ENCODE peak calls at places on chromosomes 1 and 21, in seven cellular contexts. Y, Q, H, E, J, W and B are unnamed samples.

GRCh38 chr1:20430355-20431290 is 55.4 kb downstream of the CAMK2N1 start:
- DNase-seq in H (no peak), Q (no peak), J (no peak), W (no peak), Y (no peak), E (no peak), B (no peak)

GRCh38 chr21:45386336-45386727 is 18.6 kb upstream of the COL18A1 start:
- DNase-seq in H (no peak), E (no peak), W (no peak), Y (no peak), J (no peak), Q (peak), B (no peak)

GRCh38 chr1:34470406-34470805 is 284.4 kb upstream of the GJB5 start:
- DNase-seq in Y (no peak), Q (no peak), W (no peak), J (no peak), E (no peak), H (peak), B (no peak)

GRCh38 chr1:31133368-31133767 is 67.9 kb upstream of the PUM1 start:
- DNase-seq in H (no peak), J (no peak), W (no peak), Q (no peak), E (no peak), Y (no peak), B (no peak)

GRCh38 chr1:241637604-241638003 is 2.6 kb downstream of the CHML start:
- DNase-seq in J (no peak), Y (no peak), W (no peak), E (no peak), H (no peak), Q (no peak), B (no peak)

GRCh38 chr1:110348771-110349170 is 9.6 kb downstream of the RBM15 start:
- DNase-seq in J (no peak), W (no peak), E (no peak), Q (no peak), H (no peak), Y (no peak), B (no peak)

GRCh38 chr1:248807067-248807737 is 18.5 kb downstream of the SH3BP5L start:
- DNase-seq in Q (no peak), E (peak), Y (peak), H (no peak), J (no peak), W (no peak), B (no peak)

GRCh38 chr1:215132156-215132555 is 49.6 kb downstream of the KCNK2 start:
- DNase-seq in E (peak), H (no peak), Y (no peak), Q (no peak), W (no peak), J (no peak), B (no peak)

GRCh38 chr1:112881742-112882127 is 74.3 kb downstream of the SLC16A1 start:
- DNase-seq in W (no peak), Y (no peak), Q (no peak), E (no peak), J (peak), H (no peak), B (no peak)

GRCh38 chr1:26306290-26307221 is at the start of gene UBXN11:
- DNase-seq in E (peak), H (peak), Y (peak), W (peak), Q (peak), J (peak), B (peak)

GRCh38 chr1:177219458-177220390 is 49.0 kb downstream of the BRINP2 start:
- DNase-seq in W (no peak), Q (no peak), H (no peak), J (no peak), E (no peak), Y (no peak), B (no peak)

GRCh38 chr1:97144527-97144926 is 422.9 kb downstream of the PTBP2 start:
- DNase-seq in Q (no peak), H (no peak), E (peak), Y (no peak), W (no peak), J (no peak), B (no peak)

GRCh38 chr1:195026792-195027191 is 1581.4 kb downstream of the KCNT2 start:
- DNase-seq in E (no peak), W (no peak), H (no peak), J (no peak), Q (no peak), Y (no peak), B (no peak)

GRCh38 chr1:8382051-8382505 is 64.2 kb downstream of the SLC45A1 start:
- DNase-seq in Q (no peak), W (no peak), J (no peak), H (no peak), Y (peak), E (no peak), B (no peak)

GRCh38 chr1:87410771-87411170 is 82.1 kb downstream of the LMO4 start:
- DNase-seq in Y (peak), E (peak), J (no peak), W (no peak), Q (no peak), H (no peak), B (no peak)

GRCh38 chr1:31327381-31327780 is 30.5 kb downstream of the ZCCHC17 start:
- DNase-seq in H (no peak), Q (no peak), Y (no peak), E (peak), W (peak), J (no peak), B (no peak)

GRCh38 chr1:93620841-93621210 is 60.8 kb downstream of the BCAR3 start:
- DNase-seq in J (no peak), Y (no peak), E (peak), H (no peak), Q (no peak), W (no peak), B (no peak)

GRCh38 chr1:112735752-112736151 is 20.6 kb upstream of the PPM1J start:
- DNase-seq in H (no peak), E (peak), W (peak), J (no peak), Y (no peak), Q (no peak), B (no peak)

GRCh38 chr21:29928537-29928936 is 11.3 kb downstream of the GRIK1 start:
- DNase-seq in J (no peak), E (no peak), H (no peak), Q (no peak), W (no peak), Y (no peak), B (no peak)

GRCh38 chr21:18222346-18222745 is 22.3 kb upstream of the CHODL start:
- DNase-seq in Q (no peak), W (no peak), H (no peak), Y (no peak), J (no peak), E (no peak), B (no peak)

GRCh38 chr21:18661842-18662241 is 258.3 kb upstream of the TMPRSS15 start:
- DNase-seq in W (no peak), Y (no peak), E (no peak), Q (no peak), J (no peak), H (no peak), B (no peak)

GRCh38 chr1:69312055-69312732 is 255.5 kb upstream of the LRRC7 start:
- DNase-seq in J (no peak), E (no peak), W (no peak), H (no peak), Y (no peak), Q (no peak), B (no peak)

GRCh38 chr21:27366846-27367245 is 400.0 kb upstream of the ADAMTS5 start:
- DNase-seq in H (no peak), E (no peak), J (no peak), Q (no peak), Y (no peak), W (no peak), B (no peak)

GRCh38 chr21:27363719-27364479 is 397.0 kb upstream of the ADAMTS5 start:
- DNase-seq in E (peak), Q (no peak), Y (no peak), H (no peak), J (no peak), W (no peak), B (no peak)

GRCh38 chr21:27359141-27359540 is 392.3 kb upstream of the ADAMTS5 start:
- DNase-seq in E (peak), W (peak), J (no peak), H (no peak), Y (no peak), Q (no peak), B (no peak)

GRCh38 chr21:27365394-27365793 is 398.5 kb upstream of the ADAMTS5 start:
- DNase-seq in Y (no peak), E (peak), H (no peak), W (no peak), J (no peak), Q (no peak), B (no peak)

DNA sequence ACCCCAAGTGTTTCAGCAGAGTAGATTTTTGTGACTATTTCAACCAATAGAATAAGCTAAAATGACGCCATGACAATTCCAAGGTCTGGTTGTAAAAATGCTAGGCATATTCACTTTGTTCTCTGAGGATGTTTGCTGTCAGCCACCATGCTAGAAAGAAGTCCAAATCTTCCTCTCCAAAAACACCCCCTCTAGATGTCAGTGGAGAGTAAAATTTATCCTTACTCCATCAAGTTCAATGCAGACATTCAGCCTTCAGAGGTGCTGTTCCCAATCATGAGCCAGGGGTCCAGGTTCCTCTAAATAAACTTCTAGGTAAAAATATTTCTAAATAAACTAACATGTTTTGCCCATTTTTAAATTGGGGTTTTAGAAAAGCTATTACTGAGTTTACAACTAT is 395.4 kb upstream of the ADAMTS5 start:
- DNase-seq in H (no peak), Y (no peak), W (no peak), E (no peak), J (no peak), Q (no peak), B (no peak)
- TF ChIP-seq CTCF in H (no peak), Y (peak), W (peak), E (peak), J (no peak), Q (peak), B (peak)

GRCh38 chr21:43889055-43889454 is 24.0 kb downstream of the AGPAT3 start:
- DNase-seq in H (no peak), Q (no peak), J (no peak), W (no peak), Y (no peak), E (no peak), B (no peak)
- H3K4me3 ChIP-seq in H (no peak), Q (no peak), J (no peak), W (no peak), Y (no peak), E (no peak), B (no peak)

GRCh38 chr1:70745199-70745598 is 302.4 kb downstream of the PTGER3 start:
- DNase-seq in E (no peak), W (no peak), Y (no peak), Q (no peak), J (no peak), H (no peak), B (no peak)
- TF ChIP-seq CTCF in E (peak), W (peak), Y (no peak), Q (no peak), J (no peak), H (no peak), B (peak)

DNA sequence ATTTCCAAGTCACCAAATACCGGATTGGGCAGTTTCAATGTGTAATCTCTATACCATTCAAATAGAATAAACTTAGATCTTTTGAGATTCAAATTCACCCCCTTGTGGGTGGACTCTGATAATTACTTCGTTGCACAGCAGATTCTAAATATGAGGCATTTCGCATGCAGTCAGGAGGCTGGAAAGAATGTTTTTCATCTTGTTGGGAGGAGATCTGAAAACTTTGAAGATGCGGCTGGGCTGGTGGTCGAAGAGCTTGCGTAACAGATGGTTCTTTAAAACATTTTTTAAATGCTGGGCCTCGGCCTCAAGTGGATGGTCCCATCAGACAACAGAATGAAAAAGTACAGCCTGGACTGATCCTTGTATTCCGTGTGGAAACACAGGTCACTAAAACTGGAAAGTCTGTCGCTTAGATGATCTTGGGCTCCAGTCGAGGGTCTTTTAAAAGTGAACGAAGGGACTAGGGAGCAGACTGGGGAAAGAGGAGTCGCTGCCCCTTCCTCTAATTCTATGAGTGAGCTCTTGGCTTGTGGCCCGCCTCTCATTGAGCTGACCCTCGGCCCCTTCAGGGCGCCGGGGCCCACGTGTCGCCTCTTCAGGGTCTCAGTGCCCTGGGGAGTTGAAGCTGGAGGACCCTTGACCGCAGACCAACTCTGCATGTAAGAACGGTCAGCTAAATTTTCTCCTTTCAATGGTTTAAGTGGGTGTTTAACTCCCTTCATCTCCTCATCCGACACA is 10.6 kb downstream of the NR5A2 start:
- DNase-seq in E (no peak), Y (no peak), J (no peak), Q (no peak), H (no peak), W (no peak), B (no peak)
- H3K4me3 ChIP-seq in E (peak), Y (no peak), J (no peak), Q (no peak), H (no peak), W (no peak), B (no peak)

GRCh38 chr1:44418022-44418673 is 13.1 kb downstream of the RNF220 start:
- DNase-seq in W (no peak), Y (no peak), Q (no peak), H (no peak), E (no peak), J (no peak), B (no peak)
- TF ChIP-seq CTCF in W (no peak), Y (no peak), Q (no peak), H (no peak), E (no peak), J (no peak), B (no peak)

GRCh38 chr1:229434641-229435051 is 752 bp upstream of the ACTA1 start:
- DNase-seq in W (no peak), H (no peak), Q (no peak), J (no peak), Y (no peak), E (no peak), B (no peak)

GRCh38 chr1:229434005-229434640 is at the start of gene ACTA1:
- DNase-seq in E (no peak), H (no peak), Q (no peak), Y (no peak), W (no peak), J (no peak), B (no peak)

GRCh38 chr1:229432116-229432461 is 1.8 kb downstream of the ACTA1 start:
- DNase-seq in J (no peak), Q (no peak), H (no peak), Y (no peak), E (no peak), W (no peak), B (no peak)

GRCh38 chr1:229432905-229433304 is 989 bp downstream of the ACTA1 start:
- DNase-seq in Y (no peak), J (no peak), W (no peak), E (no peak), Q (no peak), H (no peak), B (no peak)

DNA sequence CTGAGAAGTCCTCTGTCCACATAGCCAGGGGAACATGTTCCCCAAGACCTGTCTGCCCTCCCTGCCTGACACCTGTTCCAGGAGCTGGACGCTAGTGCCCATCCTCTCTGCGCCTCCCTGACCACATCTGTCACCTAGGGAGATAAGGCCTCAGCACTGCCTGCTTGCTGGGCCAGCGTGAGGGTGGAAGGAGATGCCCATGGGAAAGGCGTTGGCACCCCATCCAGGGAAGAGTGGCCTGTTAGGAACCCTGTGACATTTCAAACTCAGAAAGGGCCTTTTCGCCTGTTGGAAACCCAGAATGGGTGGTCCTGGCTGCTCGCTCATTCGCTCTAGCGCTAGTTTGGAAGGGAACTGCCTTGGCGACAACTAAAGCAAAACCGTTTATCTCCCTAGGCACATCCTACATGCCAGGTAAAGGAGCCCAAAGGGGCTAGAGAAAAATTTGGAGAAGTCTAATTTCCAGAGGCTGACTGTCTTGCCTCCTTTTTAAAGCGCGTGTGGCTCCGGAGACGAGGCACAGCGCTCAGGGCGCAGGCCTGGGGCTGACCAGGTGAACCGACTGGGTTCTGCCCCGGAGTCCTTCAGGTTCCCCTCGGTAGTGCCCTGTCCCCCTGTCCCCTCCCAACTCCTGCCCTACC is 410 bp downstream of the ACTA1 start:
- DNase-seq in H (no peak), Q (no peak), W (no peak), J (no peak), Y (no peak), E (no peak), B (no peak)
- H3K4me3 ChIP-seq in H (peak), Q (peak), W (no peak), J (no peak), Y (no peak), E (no peak), B (no peak)